ENCODE peak calls at places on chromosomes 1 and 21, in eight cellular contexts. J is HCT116; A is stimulated activated CD4-positive, alpha-beta T cell treated with anti-CD3 and anti-CD28 coated beads, Interleukin-2, amount 100 ng/mL, for 48 hours; Y is myocyte; W is progenitor cell of endocrine pancreas; P is NCI-H774; V is activated naive CD4-positive, alpha-beta T cell treated with anti-CD3 and anti-CD28 coated beads for 36 hours; N is epithelial cell of proximal tubule. E is an unnamed sample.

GRCh38 chr1:156865258-156865657 is 4.6 kb downstream of the NTRK1 start:
- DNase-seq in J (no peak), A (no peak), Y (no peak), W (no peak), P (no peak), V (no peak), N (no peak), E (no peak)

GRCh38 chr1:36638268-36638667 is 155.6 kb upstream of the CSF3R start:
- DNase-seq in J (no peak), A (no peak), Y (no peak), W (no peak), P (no peak), V (no peak), N (no peak), E (no peak)

GRCh38 chr1:16618719-16619118 is 5.4 kb upstream of the NBPF1 start:
- DNase-seq in J (no peak), A (no peak), Y (no peak), W (peak; percentile 40), P (no peak), V (no peak), N (no peak), E (no peak)

GRCh38 chr1:158818991-158819405 is 12.2 kb upstream of the MNDA start:
- DNase-seq in J (no peak), A (no peak), Y (no peak), W (no peak), P (no peak), V (no peak), N (no peak), E (no peak)

GRCh38 chr1:160124709-160125478 is 9.3 kb downstream of the ATP1A2 start:
- DNase-seq in J (peak; percentile 52), A (no peak), Y (peak; percentile 98), W (no peak), P (no peak), V (no peak), N (peak; percentile 95), E (no peak)

GRCh38 chr1:115067460-115067859 is 21.8 kb downstream of the TSPAN2 start:
- DNase-seq in J (no peak), A (no peak), Y (peak; percentile 95), W (no peak), P (no peak), V (no peak), N (no peak), E (no peak)

GRCh38 chr1:10451286-10451685 is 1.5 kb downstream of the CORT start:
- DNase-seq in J (no peak), A (no peak), Y (no peak), W (no peak), P (no peak), V (no peak), N (no peak), E (no peak)

GRCh38 chr21:42343101-42343500 is 7.7 kb downstream of the TFF2 start:
- DNase-seq in J (no peak), A (no peak), Y (no peak), W (no peak), P (no peak), V (no peak), N (no peak), E (no peak)

GRCh38 chr21:45478115-45478801 is 64.0 kb downstream of the SLC19A1 start:
- DNase-seq in J (peak; percentile 12), A (peak; percentile 81), Y (peak; percentile 48), W (peak; percentile 66), P (no peak), V (peak; percentile 90), N (no peak), E (peak; percentile 38)

GRCh38 chr1:161791889-161792655 is 26.0 kb downstream of the ATF6 start:
- DNase-seq in J (no peak), A (no peak), Y (peak; percentile 38), W (no peak), P (no peak), V (no peak), N (no peak), E (no peak)

GRCh38 chr1:162141273-162142023 is 72.0 kb downstream of the NOS1AP start:
- DNase-seq in J (no peak), A (no peak), Y (no peak), W (no peak), P (no peak), V (no peak), N (peak; percentile 35), E (no peak)

GRCh38 chr1:8333246-8333987 is 15.5 kb downstream of the SLC45A1 start:
- DNase-seq in J (no peak), A (no peak), Y (no peak), W (no peak), P (no peak), V (no peak), N (no peak), E (no peak)

GRCh38 chr1:206575894-206576737 is 36.1 kb downstream of the EIF2D start:
- DNase-seq in J (no peak), A (no peak), Y (no peak), W (no peak), P (no peak), V (peak; percentile 16), N (no peak), E (no peak)

GRCh38 chr1:206953126-206953525 is 6.9 kb upstream of the PIGR start:
- DNase-seq in J (no peak), A (no peak), Y (no peak), W (no peak), P (no peak), V (no peak), N (no peak), E (no peak)

GRCh38 chr1:162292422-162292849 is 84.2 kb downstream of the SPATA46 start:
- DNase-seq in J (no peak), A (no peak), Y (no peak), W (no peak), P (no peak), V (no peak), N (peak; percentile 58), E (no peak)

GRCh38 chr21:16530656-16531055 is 800.9 kb downstream of the USP25 start:
- DNase-seq in J (no peak), A (no peak), Y (no peak), W (no peak), P (no peak), V (no peak), N (no peak), E (no peak)

GRCh38 chr21:17438642-17439041 is 74.2 kb upstream of the CXADR start:
- DNase-seq in J (no peak), A (no peak), Y (no peak), W (no peak), P (no peak), V (no peak), N (no peak), E (peak; percentile 1)

GRCh38 chr1:167127236-167127635 is 33.4 kb downstream of the STYXL2 start:
- DNase-seq in J (no peak), A (no peak), Y (no peak), W (no peak), P (no peak), V (no peak), N (no peak), E (no peak)

GRCh38 chr1:111960971-111961370 is 28.5 kb downstream of the KCND3 start:
- DNase-seq in J (no peak), A (no peak), Y (no peak), W (no peak), P (peak; percentile 63), V (no peak), N (no peak), E (peak; percentile 35)

GRCh38 chr1:219917851-219918466 is 10.4 kb downstream of the SLC30A10 start:
- DNase-seq in J (peak; percentile 87), A (no peak), Y (no peak), W (no peak), P (no peak), V (no peak), N (peak; percentile 52), E (no peak)

GRCh38 chr1:182259963-182260362 is 131.6 kb downstream of the GLUL start:
- DNase-seq in J (no peak), A (no peak), Y (no peak), W (no peak), P (no peak), V (no peak), N (no peak), E (no peak)

GRCh38 chr21:38112219-38112789 is 144.5 kb upstream of the KCNJ15 start:
- DNase-seq in J (no peak), A (no peak), Y (no peak), W (no peak), P (no peak), V (no peak), N (no peak), E (no peak)

GRCh38 chr1:169514566-169515270 is 29.0 kb upstream of the SLC19A2 start:
- DNase-seq in J (no peak), A (no peak), Y (peak; percentile 34), W (no peak), P (no peak), V (no peak), N (no peak), E (no peak)

GRCh38 chr1:241061062-241061461 is 295.9 kb downstream of the RGS7 start:
- DNase-seq in J (no peak), A (no peak), Y (no peak), W (no peak), P (no peak), V (no peak), N (no peak), E (no peak)

GRCh38 chr1:2544093-2544874 is 11.9 kb upstream of the TNFRSF14 start:
- DNase-seq in J (no peak), A (no peak), Y (no peak), W (no peak), P (no peak), V (no peak), N (no peak), E (no peak)

GRCh38 chr1:228085287-228085926 is 2.9 kb downstream of the ARF1 start:
- DNase-seq in J (no peak), A (no peak), Y (no peak), W (no peak), P (no peak), V (no peak), N (no peak), E (no peak)

GRCh38 chr1:189983156-189983555 is 494.5 kb downstream of the BRINP3 start:
- DNase-seq in J (no peak), A (no peak), Y (no peak), W (no peak), P (no peak), V (no peak), N (no peak), E (no peak)

GRCh38 chr1:232622981-232623380 is 7.0 kb downstream of the SIPA1L2 start:
- DNase-seq in J (no peak), A (no peak), Y (no peak), W (no peak), P (peak; percentile 44), V (no peak), N (no peak), E (no peak)

E was measured in NCI-H748 treated with DMSO at 0.1 percent for 48 hours.